ENCODE peak calls at places on chromosomes 2 and 18, in four cellular contexts. One of them, this sample, is unnamed. For H3K4me1, the result is how much of the 10 kb centered on the place peaks cover.

GRCh38 chr2:134982603-134983002 is 64.0 kb downstream of the CCNT2 start:
- DNase-seq in adrenal gland: no peak
- DNase-seq in lower lobe of right lung: no peak
- DNase-seq in ovary: no peak
- DNase-seq in this sample: no peak

GRCh38 chr18:25321869-25322268 is 30.1 kb downstream of the ZNF521 start:
- DNase-seq in adrenal gland: no peak
- DNase-seq in lower lobe of right lung: no peak
- DNase-seq in ovary: no peak
- DNase-seq in this sample: no peak

GRCh38 chr2:147460140-147460539 is 384.7 kb upstream of the ACVR2A start:
- DNase-seq in ovary: no peak
- DNase-seq in adrenal gland: no peak
- DNase-seq in lower lobe of right lung: no peak
- DNase-seq in this sample: no peak

GRCh38 chr2:216017365-216017764 is 4.0 kb upstream of the MREG start:
- DNase-seq in adrenal gland: peak
- DNase-seq in ovary: no peak
- DNase-seq in lower lobe of right lung: no peak
- DNase-seq in this sample: no peak

GRCh38 chr2:109447811-109448210 is 166.0 kb downstream of the SEPTIN10 start:
- DNase-seq in adrenal gland: peak
- DNase-seq in lower lobe of right lung: no peak
- DNase-seq in ovary: no peak
- DNase-seq in this sample: no peak

GRCh38 chr2:169734172-169734847 is 678 bp downstream of the KLHL23 start:
- DNase-seq in ovary: peak
- DNase-seq in lower lobe of right lung: no peak
- DNase-seq in adrenal gland: no peak
- DNase-seq in this sample: peak

GRCh38 chr2:33488715-33489540 is 12.5 kb downstream of the RASGRP3 start:
- DNase-seq in ovary: no peak
- DNase-seq in adrenal gland: no peak
- DNase-seq in lower lobe of right lung: no peak
- DNase-seq in this sample: no peak

GRCh38 chr2:55232084-55232862 is at the start of the genes CLHC1 and RPS27A:
- DNase-seq in ovary: peak
- DNase-seq in adrenal gland: peak
- DNase-seq in lower lobe of right lung: peak
- DNase-seq in this sample: peak

GRCh38 chr2:96556441-96557330 is 20.1 kb downstream of the ARID5A start:
- DNase-seq in lower lobe of right lung: no peak
- DNase-seq in ovary: no peak
- DNase-seq in adrenal gland: peak
- DNase-seq in this sample: peak

GRCh38 chr2:171551836-171552235 is 29.6 kb downstream of the CYBRD1 start:
- DNase-seq in adrenal gland: no peak
- DNase-seq in ovary: no peak
- DNase-seq in lower lobe of right lung: no peak
- DNase-seq in this sample: no peak

GRCh38 chr2:99663641-99664040 is 173.8 kb upstream of the REV1 start:
- DNase-seq in lower lobe of right lung: no peak
- DNase-seq in ovary: no peak
- DNase-seq in adrenal gland: no peak
- DNase-seq in this sample: no peak

GRCh38 chr2:39919511-39920317 is 140.7 kb upstream of the THUMPD2 start:
- DNase-seq in ovary: no peak
- DNase-seq in adrenal gland: no peak
- DNase-seq in lower lobe of right lung: no peak
- DNase-seq in this sample: no peak

GRCh38 chr18:36162981-36163380 is 24.3 kb upstream of the MOCOS start:
- DNase-seq in lower lobe of right lung: no peak
- DNase-seq in adrenal gland: no peak
- DNase-seq in ovary: no peak
- DNase-seq in this sample: no peak

GRCh38 chr2:114027437-114027836 is 137.5 kb downstream of the ACTR3 start:
- DNase-seq in ovary: no peak
- DNase-seq in adrenal gland: no peak
- DNase-seq in lower lobe of right lung: no peak
- DNase-seq in this sample: no peak

GRCh38 chr2:144071461-144071860 is 448.5 kb downstream of the ZEB2 start:
- DNase-seq in lower lobe of right lung: no peak
- DNase-seq in ovary: no peak
- DNase-seq in adrenal gland: no peak
- DNase-seq in this sample: no peak

DNA sequence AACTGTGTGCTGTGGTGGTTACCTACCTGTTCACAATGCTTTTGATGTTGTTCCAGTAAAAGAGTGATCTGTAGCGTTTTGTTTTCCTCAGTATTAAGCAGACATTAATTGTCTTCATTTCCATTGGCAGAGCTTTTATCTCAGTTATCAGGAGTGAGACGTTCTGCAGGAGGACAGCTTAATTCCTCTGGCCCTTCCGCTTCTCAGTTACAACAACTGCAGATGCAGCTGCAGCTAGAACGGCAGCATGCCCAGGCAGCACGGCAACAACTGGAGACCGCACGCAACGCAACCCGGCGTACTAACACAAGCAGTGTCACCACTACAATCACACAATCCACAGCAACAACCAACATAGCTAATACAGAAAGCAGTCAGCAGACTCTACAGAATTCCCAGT is 78.3 kb downstream of the KCMF1 start:
- DNase-seq in adrenal gland: peak
- DNase-seq in lower lobe of right lung: no peak
- DNase-seq in ovary: no peak
- DNase-seq in this sample: no peak
- H3K4me1 ChIP-seq in adrenal gland: under half
- H3K4me1 ChIP-seq in lower lobe of right lung: under half
- H3K4me1 ChIP-seq in ovary: under half
- H3K4me1 ChIP-seq in this sample: under half

GRCh38 chr2:28752608-28752984 is 966 bp downstream of the PPP1CB start:
- DNase-seq in adrenal gland: no peak
- DNase-seq in lower lobe of right lung: no peak
- DNase-seq in ovary: no peak
- DNase-seq in this sample: no peak

GRCh38 chr2:28753043-28753683 is 1.5 kb downstream of the PPP1CB start:
- DNase-seq in lower lobe of right lung: peak
- DNase-seq in ovary: peak
- DNase-seq in adrenal gland: peak
- DNase-seq in this sample: peak

GRCh38 chr2:28754321-28754720 is 2.7 kb downstream of the PPP1CB start:
- DNase-seq in adrenal gland: no peak
- DNase-seq in lower lobe of right lung: no peak
- DNase-seq in ovary: no peak
- DNase-seq in this sample: no peak

GRCh38 chr2:28751956-28752607 is 452 bp downstream of the PPP1CB start:
- DNase-seq in adrenal gland: peak
- DNase-seq in lower lobe of right lung: no peak
- DNase-seq in ovary: no peak
- DNase-seq in this sample: no peak

DNA sequence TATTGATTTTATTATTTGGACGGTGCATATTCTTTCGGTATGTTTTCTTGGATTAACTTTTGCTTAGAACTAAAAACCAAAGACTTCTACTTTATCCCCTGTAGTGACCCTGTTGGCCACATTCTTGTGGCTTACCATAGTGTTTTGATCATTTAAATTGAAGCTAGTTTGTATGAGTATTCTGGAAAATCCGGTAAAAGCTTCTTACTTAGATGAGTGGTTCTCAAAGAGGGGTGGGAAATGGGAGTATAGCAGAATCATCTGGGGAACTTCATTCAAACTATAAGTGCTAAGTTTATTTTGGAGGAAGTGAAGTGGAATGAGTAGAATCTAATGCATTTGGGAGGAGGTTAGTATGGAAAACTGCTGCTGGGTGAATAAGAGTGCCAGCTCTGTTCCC is 3.8 kb downstream of the PPP1CB start:
- DNase-seq in lower lobe of right lung: no peak
- DNase-seq in ovary: no peak
- DNase-seq in adrenal gland: no peak
- DNase-seq in this sample: no peak
- H3K4me3 ChIP-seq in lower lobe of right lung: peak
- H3K4me3 ChIP-seq in ovary: peak
- H3K4me3 ChIP-seq in adrenal gland: no peak
- H3K4me3 ChIP-seq in this sample: no peak

DNA sequence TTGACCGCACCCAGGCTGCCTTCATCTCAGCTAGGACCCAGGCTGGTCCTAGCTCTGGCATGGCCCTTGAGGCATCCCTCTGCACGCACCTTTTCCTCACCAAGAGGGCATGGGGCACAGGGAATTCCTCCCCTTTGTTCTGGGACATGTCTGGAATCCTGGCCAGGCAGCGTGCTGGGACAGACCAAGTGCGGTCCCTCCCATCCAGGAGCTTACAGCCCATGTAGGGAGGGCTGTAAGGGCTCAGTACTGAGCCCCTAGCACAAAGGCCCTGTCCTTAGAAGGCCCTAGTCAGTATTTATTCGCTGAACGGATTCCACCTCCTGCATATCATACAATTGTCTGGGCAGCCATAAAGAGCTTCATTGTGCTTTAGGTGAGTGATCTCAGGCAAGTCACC is 3.0 kb downstream of the TMEM37 start:
- DNase-seq in lower lobe of right lung: no peak
- DNase-seq in ovary: no peak
- DNase-seq in adrenal gland: peak
- DNase-seq in this sample: no peak
- H3K4me1 ChIP-seq in lower lobe of right lung: half or more
- H3K4me1 ChIP-seq in ovary: under half
- H3K4me1 ChIP-seq in adrenal gland: under half
- H3K4me1 ChIP-seq in this sample: under half

GRCh38 chr18:55173291-55173690 is 214.0 kb upstream of the CCDC68 start:
- DNase-seq in lower lobe of right lung: no peak
- DNase-seq in ovary: no peak
- DNase-seq in adrenal gland: no peak
- DNase-seq in this sample: no peak
- H3K4me3 ChIP-seq in lower lobe of right lung: no peak
- H3K4me3 ChIP-seq in ovary: no peak
- H3K4me3 ChIP-seq in adrenal gland: no peak
- H3K4me3 ChIP-seq in this sample: no peak

DNA sequence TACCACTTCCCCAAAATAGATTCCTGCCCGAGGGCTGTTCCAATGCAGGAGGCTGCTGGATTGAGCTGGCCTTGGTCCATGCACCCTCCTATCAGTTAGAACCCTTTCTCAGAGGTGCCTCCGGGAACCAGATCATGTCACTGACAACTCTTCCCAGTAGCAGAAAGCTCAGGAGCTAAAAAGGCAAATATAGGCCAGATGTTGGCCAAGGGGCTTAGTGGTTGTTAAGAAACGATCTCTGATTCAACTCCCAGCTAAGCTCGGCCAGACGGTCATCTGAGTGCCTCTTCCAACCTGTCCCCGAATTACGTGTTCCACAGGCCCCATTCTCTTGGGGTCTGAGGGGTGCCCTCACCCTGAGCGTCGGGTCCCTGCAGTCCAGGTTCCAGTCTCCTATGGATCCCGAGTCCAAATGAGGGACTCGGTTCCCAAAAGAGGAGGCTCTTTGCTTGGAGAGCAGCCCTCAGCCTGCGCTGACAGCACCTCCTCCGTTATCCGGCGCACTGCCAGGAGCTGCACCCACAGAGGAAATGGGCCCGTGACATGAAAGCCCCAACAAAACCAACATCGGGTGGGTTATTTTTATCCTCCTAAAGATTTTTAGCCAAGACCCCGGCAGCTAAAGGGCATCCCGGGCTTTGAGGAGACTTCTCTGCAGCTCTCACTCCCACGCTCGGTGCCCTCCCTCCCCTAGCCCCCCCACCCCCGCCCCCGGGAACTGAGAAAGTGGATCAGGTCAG is 106.7 kb upstream of the ID2 start:
- DNase-seq in adrenal gland: peak
- DNase-seq in lower lobe of right lung: no peak
- DNase-seq in ovary: no peak
- DNase-seq in this sample: peak
- H3K4me1 ChIP-seq in adrenal gland: under half
- H3K4me1 ChIP-seq in lower lobe of right lung: under half
- H3K4me1 ChIP-seq in ovary: under half
- H3K4me1 ChIP-seq in this sample: under half

DNA sequence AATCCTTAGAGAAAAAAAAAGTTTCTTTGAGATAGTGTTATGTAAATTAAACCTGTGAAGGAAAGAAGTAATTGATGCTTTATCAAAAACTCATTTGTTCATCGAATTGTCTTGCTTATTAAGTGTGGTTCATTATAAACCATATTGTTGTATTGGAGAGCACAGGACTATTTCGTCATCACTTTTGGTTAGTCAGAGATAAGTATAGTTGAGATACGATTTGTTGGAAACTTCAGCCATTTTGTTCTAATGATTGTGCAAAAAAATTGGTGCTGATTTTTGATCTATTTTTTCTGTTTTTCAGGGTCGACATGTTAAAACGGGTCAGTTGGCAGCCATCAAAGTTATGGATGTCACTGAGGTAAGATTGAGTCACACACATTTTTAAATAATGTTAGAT is 92.9 kb downstream of the MAP4K4 start:
- DNase-seq in ovary: no peak
- DNase-seq in lower lobe of right lung: no peak
- DNase-seq in adrenal gland: no peak
- DNase-seq in this sample: no peak
- H3K4me3 ChIP-seq in ovary: no peak
- H3K4me3 ChIP-seq in lower lobe of right lung: no peak
- H3K4me3 ChIP-seq in adrenal gland: no peak
- H3K4me3 ChIP-seq in this sample: no peak

DNA sequence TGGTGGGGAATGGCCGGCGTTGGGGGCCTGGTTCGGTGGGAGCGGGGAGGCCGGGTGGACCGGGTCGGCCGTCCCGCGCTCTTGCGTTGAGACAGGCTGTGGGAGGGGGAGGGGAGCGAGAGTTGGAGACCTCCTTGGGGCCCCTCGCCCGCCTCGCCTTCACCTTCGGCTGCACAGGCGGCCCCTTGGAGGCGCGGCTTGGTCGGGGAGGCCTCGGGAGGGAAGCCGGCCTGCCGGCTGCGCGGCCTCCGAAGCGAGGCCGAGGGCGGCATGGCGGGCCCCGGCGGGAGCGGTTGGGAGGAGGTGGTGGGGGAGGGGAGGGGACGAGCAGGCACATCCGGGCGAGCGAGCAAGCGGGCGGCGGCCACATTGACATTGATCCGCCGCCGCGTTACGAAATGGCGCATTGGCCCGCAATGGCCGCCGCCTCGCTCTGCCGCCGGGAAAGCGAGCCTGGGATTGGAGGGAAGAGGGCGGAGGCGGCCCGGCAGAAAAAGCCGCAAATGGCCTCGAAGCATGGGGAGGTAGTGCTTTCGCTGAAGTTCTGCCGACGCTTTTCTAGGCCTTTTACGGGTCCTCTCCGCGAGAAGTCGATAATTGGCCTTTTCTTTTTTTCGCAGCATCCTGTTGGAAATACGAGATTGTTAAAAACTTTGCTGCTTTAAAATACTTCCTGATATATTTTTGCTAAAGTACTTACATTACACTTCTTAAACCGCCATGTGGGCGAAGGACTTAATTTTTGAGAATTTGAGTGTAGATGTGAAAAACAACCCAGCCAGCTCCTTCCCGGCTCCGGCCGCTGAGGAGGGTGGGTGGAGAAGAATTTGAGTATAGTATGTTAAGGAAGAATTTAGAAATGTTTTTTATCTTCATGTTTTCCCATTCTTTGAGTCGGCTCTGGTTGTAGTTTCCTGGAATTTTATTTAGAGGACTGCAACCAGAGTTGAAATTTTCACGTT is 582 bp downstream of the HNRNPA3 start:
- DNase-seq in adrenal gland: peak
- DNase-seq in lower lobe of right lung: peak
- DNase-seq in ovary: peak
- DNase-seq in this sample: peak
- H3K4me1 ChIP-seq in adrenal gland: under half
- H3K4me1 ChIP-seq in lower lobe of right lung: half or more
- H3K4me1 ChIP-seq in ovary: under half
- H3K4me1 ChIP-seq in this sample: under half